ENCODE peak calls at places on chromosomes 11 and 22, in six cellular contexts. One of them, this sample, is unnamed.

GRCh38 chr11:32297629-32298028 is 137.7 kb downstream of the WT1 start:
- DNase-seq in neuronal stem cell: no peak
- DNase-seq in GM23248: peak
- DNase-seq in mesenchymal stem cell: peak
- DNase-seq in keratinocyte: peak
- DNase-seq in IMR-90: peak
- DNase-seq in this sample: peak

GRCh38 chr22:41780714-41781507 is 19.6 kb upstream of the CCDC134 start:
- DNase-seq in neuronal stem cell: no peak
- DNase-seq in GM23248: peak
- DNase-seq in mesenchymal stem cell: peak
- DNase-seq in keratinocyte: no peak
- DNase-seq in IMR-90: peak
- DNase-seq in this sample: no peak

GRCh38 chr11:96035031-96035743 is 111.3 kb upstream of the MTMR2 start:
- DNase-seq in neuronal stem cell: no peak
- DNase-seq in GM23248: no peak
- DNase-seq in mesenchymal stem cell: peak
- DNase-seq in keratinocyte: no peak
- DNase-seq in IMR-90: no peak
- DNase-seq in this sample: no peak

GRCh38 chr22:22886546-22886945 is 1.1 kb upstream of the IGLL5 start:
- DNase-seq in neuronal stem cell: no peak
- DNase-seq in GM23248: no peak
- DNase-seq in mesenchymal stem cell: no peak
- DNase-seq in keratinocyte: no peak
- DNase-seq in IMR-90: no peak
- DNase-seq in this sample: no peak

GRCh38 chr11:71223671-71224660 is 28.4 kb downstream of the SHANK2 start:
- DNase-seq in neuronal stem cell: no peak
- DNase-seq in GM23248: no peak
- DNase-seq in mesenchymal stem cell: no peak
- DNase-seq in keratinocyte: no peak
- DNase-seq in IMR-90: no peak
- DNase-seq in this sample: no peak

GRCh38 chr11:92667446-92668165 is 301.8 kb upstream of the MTNR1B start:
- DNase-seq in neuronal stem cell: peak
- DNase-seq in GM23248: no peak
- DNase-seq in mesenchymal stem cell: no peak
- DNase-seq in keratinocyte: no peak
- DNase-seq in IMR-90: no peak
- DNase-seq in this sample: no peak

GRCh38 chr11:70582886-70583641 is 184.7 kb downstream of the CTTN start:
- DNase-seq in neuronal stem cell: no peak
- DNase-seq in GM23248: no peak
- DNase-seq in mesenchymal stem cell: no peak
- DNase-seq in keratinocyte: no peak
- DNase-seq in IMR-90: no peak
- DNase-seq in this sample: no peak

GRCh38 chr11:106327134-106327533 is 249.7 kb downstream of the AASDHPPT start:
- DNase-seq in neuronal stem cell: no peak
- DNase-seq in GM23248: no peak
- DNase-seq in mesenchymal stem cell: no peak
- DNase-seq in keratinocyte: no peak
- DNase-seq in IMR-90: no peak
- DNase-seq in this sample: no peak

GRCh38 chr22:46064236-46064965 is 85.9 kb upstream of the PPARA start:
- DNase-seq in neuronal stem cell: no peak
- DNase-seq in GM23248: peak
- DNase-seq in mesenchymal stem cell: no peak
- DNase-seq in keratinocyte: no peak
- DNase-seq in IMR-90: no peak
- DNase-seq in this sample: no peak

DNA sequence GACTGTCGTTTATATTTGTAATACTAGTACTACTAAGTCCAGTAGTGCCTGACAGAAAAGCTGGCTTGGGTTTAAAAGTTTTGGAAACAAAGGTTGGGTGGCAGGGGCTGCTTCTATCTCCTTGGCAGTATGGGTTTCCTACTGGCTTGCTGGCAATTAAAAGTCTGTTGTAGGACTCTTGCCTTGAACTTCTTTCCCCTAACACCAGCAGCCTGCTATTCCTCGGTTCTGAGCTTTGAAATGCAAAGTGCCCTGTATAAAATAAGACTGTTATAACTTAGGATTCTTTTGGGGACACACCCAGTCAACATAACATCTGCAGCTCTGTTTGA is 1.3 kb downstream of the RNF169 start:
- DNase-seq in neuronal stem cell: no peak
- DNase-seq in GM23248: peak
- DNase-seq in mesenchymal stem cell: no peak
- DNase-seq in keratinocyte: no peak
- DNase-seq in IMR-90: no peak
- DNase-seq in this sample: no peak
- H2AFZ ChIP-seq in neuronal stem cell: peak
- H2AFZ ChIP-seq in GM23248: peak
- H2AFZ ChIP-seq in mesenchymal stem cell: no peak
- H2AFZ ChIP-seq in keratinocyte: no peak
- H2AFZ ChIP-seq in IMR-90: no peak
- H2AFZ ChIP-seq in this sample: no peak

GRCh38 chr22:24435861-24436351 is 8.5 kb downstream of the ADORA2A start:
- DNase-seq in neuronal stem cell: no peak
- DNase-seq in GM23248: peak
- DNase-seq in mesenchymal stem cell: no peak
- DNase-seq in keratinocyte: no peak
- DNase-seq in IMR-90: peak
- DNase-seq in this sample: no peak

GRCh38 chr22:24434472-24435322 is 7.3 kb downstream of the ADORA2A start:
- DNase-seq in neuronal stem cell: no peak
- DNase-seq in GM23248: peak
- DNase-seq in mesenchymal stem cell: peak
- DNase-seq in keratinocyte: no peak
- DNase-seq in IMR-90: no peak
- DNase-seq in this sample: no peak

GRCh38 chr22:24433868-24434471 is 6.6 kb downstream of the ADORA2A start:
- DNase-seq in neuronal stem cell: no peak
- DNase-seq in GM23248: peak
- DNase-seq in mesenchymal stem cell: peak
- DNase-seq in keratinocyte: no peak
- DNase-seq in IMR-90: peak
- DNase-seq in this sample: no peak

GRCh38 chr22:24436553-24436952 is 9.2 kb downstream of the ADORA2A start:
- DNase-seq in neuronal stem cell: no peak
- DNase-seq in GM23248: no peak
- DNase-seq in mesenchymal stem cell: no peak
- DNase-seq in keratinocyte: no peak
- DNase-seq in IMR-90: no peak
- DNase-seq in this sample: no peak

DNA sequence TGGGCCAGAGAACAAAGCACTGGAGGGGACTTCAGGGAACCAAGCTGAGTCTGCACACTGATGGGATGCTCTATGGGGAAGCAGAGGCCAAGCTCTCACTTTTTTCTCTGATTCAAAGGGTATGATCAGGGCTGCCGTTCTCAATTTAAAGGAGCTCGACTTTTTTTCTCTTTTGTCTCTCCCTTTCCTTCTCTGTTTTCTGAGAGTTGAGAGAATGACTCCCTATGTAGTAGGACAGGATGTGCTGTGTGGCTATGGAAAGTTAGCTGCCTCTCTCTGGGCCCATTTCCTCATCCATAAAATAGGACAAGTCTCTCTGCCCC is 7.9 kb downstream of the ADORA2A start:
- DNase-seq in neuronal stem cell: no peak
- DNase-seq in GM23248: no peak
- DNase-seq in mesenchymal stem cell: no peak
- DNase-seq in keratinocyte: no peak
- DNase-seq in IMR-90: no peak
- DNase-seq in this sample: no peak
- H3K4me3 ChIP-seq in neuronal stem cell: no peak
- H3K4me3 ChIP-seq in GM23248: no peak
- H3K4me3 ChIP-seq in mesenchymal stem cell: no peak
- H3K4me3 ChIP-seq in keratinocyte: no peak
- H3K4me3 ChIP-seq in IMR-90: no peak
- H3K4me3 ChIP-seq in this sample: no peak

GRCh38 chr11:76237041-76237649 is 30.8 kb upstream of the WNT11 start:
- DNase-seq in neuronal stem cell: no peak
- DNase-seq in GM23248: peak
- DNase-seq in mesenchymal stem cell: peak
- DNase-seq in keratinocyte: no peak
- DNase-seq in IMR-90: no peak
- DNase-seq in this sample: no peak
- H3K27ac ChIP-seq in neuronal stem cell: no peak
- H3K27ac ChIP-seq in GM23248: no peak
- H3K27ac ChIP-seq in mesenchymal stem cell: no peak
- H3K27ac ChIP-seq in keratinocyte: no peak
- H3K27ac ChIP-seq in IMR-90: no peak
- H3K27ac ChIP-seq in this sample: no peak

DNA sequence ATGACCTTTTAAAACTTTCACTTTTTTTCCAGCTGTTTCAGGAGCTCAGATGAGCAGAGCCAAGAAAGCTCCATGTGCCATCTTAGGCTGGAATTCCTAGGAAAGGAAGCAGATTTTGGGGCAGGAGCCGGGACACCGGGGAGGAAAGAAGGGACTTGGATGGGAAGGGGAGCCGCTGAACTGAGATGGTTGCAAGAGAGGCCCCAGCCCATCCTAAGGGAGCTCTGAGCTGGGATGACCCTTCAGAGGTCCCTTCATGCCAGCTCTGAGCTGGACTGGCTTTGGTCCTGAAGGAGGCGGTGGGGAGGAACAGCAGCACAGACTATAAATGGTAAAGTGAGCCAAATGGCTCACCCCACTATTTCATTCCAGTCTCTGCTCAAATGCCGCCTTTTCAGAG is 55.2 kb upstream of the SLC22A12 start:
- DNase-seq in neuronal stem cell: no peak
- DNase-seq in GM23248: no peak
- DNase-seq in mesenchymal stem cell: no peak
- DNase-seq in keratinocyte: no peak
- DNase-seq in IMR-90: no peak
- DNase-seq in this sample: no peak
- H2AFZ ChIP-seq in neuronal stem cell: no peak
- H2AFZ ChIP-seq in GM23248: no peak
- H2AFZ ChIP-seq in mesenchymal stem cell: no peak
- H2AFZ ChIP-seq in keratinocyte: no peak
- H2AFZ ChIP-seq in IMR-90: peak
- H2AFZ ChIP-seq in this sample: no peak

DNA sequence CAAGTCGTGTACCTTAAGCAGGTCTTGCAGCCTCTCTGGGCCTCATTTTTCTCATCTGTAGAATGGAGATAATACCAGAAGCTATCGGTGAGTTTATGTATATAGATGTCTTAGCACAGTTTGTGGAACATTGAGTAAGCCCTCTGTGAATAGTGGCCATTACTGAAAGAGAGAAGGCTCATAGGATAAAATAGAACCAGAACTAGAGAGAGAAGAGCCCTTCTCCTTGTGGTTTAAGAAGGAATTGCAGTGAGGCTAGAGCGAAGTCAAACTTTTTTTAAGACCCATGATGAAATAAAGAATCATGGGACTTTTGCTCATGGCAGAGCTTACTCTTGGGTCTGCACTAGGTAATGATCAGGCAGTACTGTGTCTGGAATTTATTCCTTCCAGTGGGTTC is 137.1 kb downstream of the TRIM44 start:
- DNase-seq in neuronal stem cell: no peak
- DNase-seq in GM23248: no peak
- DNase-seq in mesenchymal stem cell: no peak
- DNase-seq in keratinocyte: no peak
- DNase-seq in IMR-90: no peak
- DNase-seq in this sample: no peak
- H3K4me3 ChIP-seq in neuronal stem cell: no peak
- H3K4me3 ChIP-seq in GM23248: no peak
- H3K4me3 ChIP-seq in mesenchymal stem cell: no peak
- H3K4me3 ChIP-seq in keratinocyte: no peak
- H3K4me3 ChIP-seq in IMR-90: no peak
- H3K4me3 ChIP-seq in this sample: no peak

GRCh38 chr11:61627831-61628753 is 47.2 kb upstream of the SYT7 start:
- DNase-seq in neuronal stem cell: peak
- DNase-seq in GM23248: peak
- DNase-seq in mesenchymal stem cell: peak
- DNase-seq in keratinocyte: no peak
- DNase-seq in IMR-90: peak
- DNase-seq in this sample: peak
- H3K27ac ChIP-seq in neuronal stem cell: no peak
- H3K27ac ChIP-seq in GM23248: no peak
- H3K27ac ChIP-seq in mesenchymal stem cell: no peak
- H3K27ac ChIP-seq in keratinocyte: no peak
- H3K27ac ChIP-seq in IMR-90: no peak
- H3K27ac ChIP-seq in this sample: no peak

GRCh38 chr11:127818625-127819024 is 768.7 kb downstream of the ETS1 start:
- DNase-seq in neuronal stem cell: no peak
- DNase-seq in GM23248: no peak
- DNase-seq in mesenchymal stem cell: no peak
- DNase-seq in keratinocyte: no peak
- DNase-seq in IMR-90: no peak
- DNase-seq in this sample: peak
- H2AFZ ChIP-seq in neuronal stem cell: peak
- H2AFZ ChIP-seq in GM23248: no peak
- H2AFZ ChIP-seq in mesenchymal stem cell: no peak
- H2AFZ ChIP-seq in keratinocyte: no peak
- H2AFZ ChIP-seq in IMR-90: no peak
- H2AFZ ChIP-seq in this sample: no peak